ENCODE peak calls at places on chromosome 19, in four cellular contexts. One of them, this sample, is unnamed.

GRCh38 chr19:51824603-51825002 is 29.6 kb downstream of the FPR3 start:
- DNase-seq in K562: no peak
- DNase-seq in GM12878: no peak
- DNase-seq in HepG2: no peak
- DNase-seq in this sample: no peak

GRCh38 chr19:38739440-38740251 is 4.6 kb downstream of the CAPN12 start:
- DNase-seq in K562: peak; percentile 36
- DNase-seq in GM12878: no peak
- DNase-seq in HepG2: no peak
- DNase-seq in this sample: no peak

GRCh38 chr19:47253467-47253881 is 2.9 kb upstream of the CCDC9 start:
- DNase-seq in K562: no peak
- DNase-seq in GM12878: no peak
- DNase-seq in HepG2: peak; percentile 60
- DNase-seq in this sample: no peak

GRCh38 chr19:1935484-1936208 is 5.3 kb upstream of the CSNK1G2 start:
- DNase-seq in K562: peak; percentile 66
- DNase-seq in GM12878: no peak
- DNase-seq in HepG2: peak; percentile 62
- DNase-seq in this sample: peak; percentile 68

GRCh38 chr19:19752760-19753403 is 20.0 kb upstream of the ZNF14 start:
- DNase-seq in K562: no peak
- DNase-seq in GM12878: no peak
- DNase-seq in HepG2: no peak
- DNase-seq in this sample: no peak

GRCh38 chr19:2495651-2496316 is 19.9 kb downstream of the GADD45B start:
- DNase-seq in K562: no peak
- DNase-seq in GM12878: no peak
- DNase-seq in HepG2: no peak
- DNase-seq in this sample: no peak

GRCh38 chr19:55597493-55597892 is 1.8 kb downstream of the FIZ1 start:
- DNase-seq in K562: no peak
- DNase-seq in GM12878: no peak
- DNase-seq in HepG2: no peak
- DNase-seq in this sample: no peak

GRCh38 chr19:1284293-1284978 is 1.2 kb upstream of the EFNA2 start:
- DNase-seq in K562: no peak
- DNase-seq in GM12878: no peak
- DNase-seq in HepG2: no peak
- DNase-seq in this sample: no peak

GRCh38 chr19:9128171-9128570 is 1.4 kb upstream of the OR7G3 start:
- DNase-seq in K562: no peak
- DNase-seq in GM12878: no peak
- DNase-seq in HepG2: no peak
- DNase-seq in this sample: peak; percentile 82

GRCh38 chr19:5094768-5095567 is 126.1 kb downstream of the KDM4B start:
- DNase-seq in K562: no peak
- DNase-seq in GM12878: no peak
- DNase-seq in HepG2: no peak
- DNase-seq in this sample: no peak

GRCh38 chr19:48461651-48461981 is 6.2 kb downstream of the KCNJ14 start:
- DNase-seq in K562: no peak
- DNase-seq in GM12878: no peak
- DNase-seq in HepG2: no peak
- DNase-seq in this sample: no peak

GRCh38 chr19:35484637-35485036 is 5.6 kb downstream of the KRTDAP start:
- DNase-seq in K562: no peak
- DNase-seq in GM12878: peak; percentile 85
- DNase-seq in HepG2: no peak
- DNase-seq in this sample: no peak

GRCh38 chr19:18700501-18701249 is 17.2 kb downstream of the CRTC1 start:
- DNase-seq in K562: peak; percentile 94
- DNase-seq in GM12878: peak; percentile 27
- DNase-seq in HepG2: no peak
- DNase-seq in this sample: no peak

GRCh38 chr19:294341-294818 is 3.2 kb upstream of the PLPP2 start:
- DNase-seq in K562: no peak
- DNase-seq in GM12878: no peak
- DNase-seq in HepG2: no peak
- DNase-seq in this sample: no peak

GRCh38 chr19:49988433-49988832 is 27.5 kb upstream of the SIGLEC11 start:
- DNase-seq in K562: no peak
- DNase-seq in GM12878: no peak
- DNase-seq in HepG2: no peak
- DNase-seq in this sample: no peak

DNA sequence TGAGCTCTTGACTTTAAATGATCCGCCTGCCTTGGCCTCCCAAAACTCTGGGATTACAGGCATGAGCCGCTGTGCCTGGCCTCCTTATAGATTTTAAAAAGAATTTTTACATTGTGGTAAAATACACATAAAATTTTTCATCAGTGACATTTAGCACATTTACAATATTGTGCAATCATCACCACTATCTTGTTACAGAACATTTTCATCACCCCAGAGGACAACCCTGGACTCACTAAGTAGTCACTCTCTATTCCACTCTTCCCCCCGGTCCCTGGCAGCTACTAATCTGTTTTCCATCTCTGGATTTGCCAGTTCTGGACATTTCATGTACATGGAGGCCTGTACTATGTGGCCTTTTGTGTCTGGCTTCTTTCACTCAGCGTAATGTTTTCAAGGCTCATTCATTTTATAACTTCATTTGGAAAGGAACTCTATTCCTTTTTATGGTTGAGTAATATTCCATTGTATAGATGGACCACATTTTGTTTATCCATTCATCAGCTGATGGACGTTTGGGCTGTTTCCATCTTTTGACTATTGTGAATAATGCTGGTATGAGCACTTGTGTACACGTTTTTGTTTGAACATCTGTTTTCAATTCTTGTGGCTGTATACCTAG is 19.9 kb downstream of the MEGF8 start:
- DNase-seq in K562: no peak
- DNase-seq in GM12878: no peak
- DNase-seq in HepG2: no peak
- DNase-seq in this sample: no peak
- TF ChIP-seq SRF in K562: no peak
- TF ChIP-seq SRF in GM12878: no peak
- TF ChIP-seq SRF in HepG2: no peak
- TF ChIP-seq SRF in this sample: no peak

GRCh38 chr19:10961073-10961762 is 388 bp downstream of the SMARCA4 start:
- DNase-seq in K562: peak; percentile 52
- DNase-seq in GM12878: no peak
- DNase-seq in HepG2: no peak
- DNase-seq in this sample: no peak

GRCh38 chr19:10961763-10962536 is 1.1 kb downstream of the SMARCA4 start:
- DNase-seq in K562: peak; percentile 33
- DNase-seq in GM12878: no peak
- DNase-seq in HepG2: no peak
- DNase-seq in this sample: no peak

GRCh38 chr19:10963865-10964264 is 3.0 kb downstream of the SMARCA4 start:
- DNase-seq in K562: no peak
- DNase-seq in GM12878: no peak
- DNase-seq in HepG2: no peak
- DNase-seq in this sample: no peak

GRCh38 chr19:10964903-10965302 is 4.1 kb downstream of the SMARCA4 start:
- DNase-seq in K562: no peak
- DNase-seq in GM12878: no peak
- DNase-seq in HepG2: no peak
- DNase-seq in this sample: no peak

DNA sequence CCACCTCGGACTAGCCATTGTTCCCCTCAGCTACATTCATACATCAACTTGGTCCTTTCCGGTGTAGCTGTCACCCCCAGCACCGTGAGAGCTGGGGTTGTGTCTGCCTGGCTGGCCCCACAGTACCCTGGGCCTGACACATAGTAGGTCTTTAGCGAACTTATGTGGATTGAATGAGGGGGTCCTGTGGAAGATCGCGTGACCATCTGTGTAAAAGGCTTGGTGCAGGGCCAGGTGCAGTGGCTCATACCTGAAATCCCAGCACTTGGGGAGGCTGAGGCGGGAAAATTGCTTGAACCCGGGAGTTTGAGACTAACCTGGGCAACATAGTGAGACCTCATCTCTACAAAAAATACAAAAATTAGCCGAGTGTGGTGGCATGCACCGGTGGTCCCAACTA is 2.0 kb downstream of the SMARCA4 start:
- DNase-seq in K562: no peak
- DNase-seq in GM12878: no peak
- DNase-seq in HepG2: no peak
- DNase-seq in this sample: no peak
- TF ChIP-seq ZBTB33 in K562: no peak
- TF ChIP-seq ZBTB33 in GM12878: no peak
- TF ChIP-seq ZBTB33 in HepG2: no peak
- TF ChIP-seq ZBTB33 in this sample: no peak

DNA sequence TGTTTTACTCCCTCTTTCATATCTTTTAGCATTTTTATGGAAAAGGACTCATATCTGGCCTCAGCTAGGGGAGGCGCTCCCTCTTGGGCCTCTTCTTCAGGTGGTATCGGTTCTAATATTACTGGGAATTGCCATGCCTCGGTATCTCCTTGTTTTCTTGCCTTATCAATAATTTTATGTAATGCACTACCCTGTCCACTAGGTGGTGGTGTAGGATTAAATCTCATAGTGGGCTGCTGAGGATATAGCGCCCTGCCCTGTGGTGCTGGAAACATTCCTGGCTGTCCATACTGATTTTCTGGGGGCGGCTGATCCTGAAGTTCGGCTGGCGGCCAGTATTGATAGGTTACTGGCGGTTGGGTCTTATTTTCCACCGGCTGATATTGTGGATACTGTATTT is 35.8 kb downstream of the ZNF420 start:
- DNase-seq in K562: peak; percentile 34
- DNase-seq in GM12878: no peak
- DNase-seq in HepG2: no peak
- DNase-seq in this sample: no peak
- H3K79me2 ChIP-seq in K562: no peaks in the 10 kb centered on the region
- H3K79me2 ChIP-seq in GM12878: no peaks in the 10 kb centered on the region
- H3K79me2 ChIP-seq in HepG2: no peaks in the 10 kb centered on the region
- H3K79me2 ChIP-seq in this sample: no peaks in the 10 kb centered on the region

GRCh38 chr19:7681336-7682174 is 922 bp downstream of the TRAPPC5 start:
- DNase-seq in K562: peak; percentile 62
- DNase-seq in GM12878: no peak
- DNase-seq in HepG2: peak; percentile 77
- DNase-seq in this sample: peak; percentile 59

GRCh38 chr19:7679771-7680605 is 645 bp upstream of the TRAPPC5 start:
- DNase-seq in K562: no peak
- DNase-seq in GM12878: no peak
- DNase-seq in HepG2: no peak
- DNase-seq in this sample: no peak

GRCh38 chr19:7679017-7679720 is 1.5 kb upstream of the TRAPPC5 start:
- DNase-seq in K562: peak; percentile 40
- DNase-seq in GM12878: no peak
- DNase-seq in HepG2: peak; percentile 36
- DNase-seq in this sample: no peak

GRCh38 chr19:7682175-7682855 is 1.7 kb downstream of the TRAPPC5 start:
- DNase-seq in K562: no peak
- DNase-seq in GM12878: no peak
- DNase-seq in HepG2: no peak
- DNase-seq in this sample: no peak

DNA sequence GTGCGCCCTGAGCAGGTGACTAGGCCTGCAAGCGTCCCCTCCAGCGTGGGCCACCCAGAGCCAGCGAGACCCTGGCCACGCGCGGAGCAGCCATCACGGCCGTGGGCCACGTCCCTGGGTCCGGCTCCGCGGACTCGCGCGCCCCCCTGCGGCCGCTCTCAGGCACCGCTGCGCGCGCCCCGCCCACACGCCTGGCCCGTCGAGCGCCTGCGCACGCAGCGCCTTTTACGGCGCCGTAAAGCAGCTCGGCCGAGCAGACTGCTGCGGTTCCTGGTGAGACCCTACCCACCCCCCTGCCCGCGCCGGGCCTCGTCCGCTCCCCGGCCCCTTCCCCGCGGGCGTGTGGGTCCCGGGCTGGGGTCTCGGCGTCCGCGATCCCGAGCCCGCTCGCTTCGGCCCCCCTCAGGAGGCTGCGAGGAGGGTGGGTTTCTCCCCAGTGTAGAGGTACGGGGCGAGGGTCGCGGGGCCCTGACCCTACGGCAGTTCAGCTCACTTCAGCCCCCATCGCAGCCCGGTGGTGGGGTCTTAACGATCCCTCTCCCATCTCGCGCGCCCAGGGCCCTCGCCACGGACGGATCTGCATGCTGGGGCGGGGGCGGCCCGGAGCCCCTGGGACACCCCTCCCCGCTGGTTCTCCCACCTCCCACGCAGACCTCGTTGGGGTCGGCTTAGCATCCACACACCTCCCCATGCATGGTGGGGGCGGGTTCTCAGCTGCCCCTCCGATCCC is at the start of gene TRAPPC5:
- DNase-seq in K562: peak; percentile 89
- DNase-seq in GM12878: no peak
- DNase-seq in HepG2: peak; percentile 52
- DNase-seq in this sample: peak; percentile 58
- TF ChIP-seq SRF in K562: no peak
- TF ChIP-seq SRF in GM12878: no peak
- TF ChIP-seq SRF in HepG2: no peak
- TF ChIP-seq SRF in this sample: no peak

GRCh38 chr19:16436780-16437179 is 35.0 kb downstream of the EPS15L1 start:
- DNase-seq in K562: no peak
- DNase-seq in GM12878: no peak
- DNase-seq in HepG2: no peak
- DNase-seq in this sample: no peak
- TF ChIP-seq ZBTB33 in K562: no peak
- TF ChIP-seq ZBTB33 in GM12878: no peak
- TF ChIP-seq ZBTB33 in HepG2: no peak
- TF ChIP-seq ZBTB33 in this sample: no peak

GRCh38 chr19:8020681-8021080 is 15.2 kb upstream of the ELAVL1 start:
- DNase-seq in K562: no peak
- DNase-seq in GM12878: no peak
- DNase-seq in HepG2: no peak
- DNase-seq in this sample: no peak

GRCh38 chr19:8023371-8023770 is 17.9 kb upstream of the ELAVL1 start:
- DNase-seq in K562: no peak
- DNase-seq in GM12878: no peak
- DNase-seq in HepG2: no peak
- DNase-seq in this sample: no peak

GRCh38 chr19:8017808-8018207 is 12.4 kb upstream of the ELAVL1 start:
- DNase-seq in K562: peak; percentile 76
- DNase-seq in GM12878: no peak
- DNase-seq in HepG2: peak; percentile 45
- DNase-seq in this sample: no peak

GRCh38 chr19:8022275-8022674 is 16.8 kb upstream of the ELAVL1 start:
- DNase-seq in K562: peak; percentile 64
- DNase-seq in GM12878: no peak
- DNase-seq in HepG2: no peak
- DNase-seq in this sample: no peak

DNA sequence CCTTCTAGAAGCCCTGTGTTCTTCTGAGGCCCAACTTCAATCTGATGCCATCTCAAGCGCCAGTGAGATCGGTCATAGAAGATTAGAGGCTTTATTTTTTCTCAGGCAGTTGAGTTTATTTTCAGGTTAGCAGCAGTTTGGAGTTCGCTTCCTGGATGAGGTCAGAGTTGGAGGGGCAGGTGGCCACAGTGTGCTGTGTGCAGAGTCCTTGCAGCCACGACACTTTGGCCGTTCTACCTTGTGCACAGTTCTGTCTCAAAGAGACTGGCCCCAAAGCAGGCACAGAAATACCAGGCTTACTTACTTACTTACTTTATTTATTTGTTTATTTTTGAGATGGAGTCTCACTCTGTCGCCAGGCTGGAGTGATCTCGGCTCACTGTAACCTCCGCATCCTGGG is 15.9 kb upstream of the ELAVL1 start:
- DNase-seq in K562: peak; percentile 25
- DNase-seq in GM12878: no peak
- DNase-seq in HepG2: no peak
- DNase-seq in this sample: no peak
- H3K79me2 ChIP-seq in K562: no peaks in the 10 kb centered on the region
- H3K79me2 ChIP-seq in GM12878: no peaks in the 10 kb centered on the region
- H3K79me2 ChIP-seq in HepG2: no peaks in the 10 kb centered on the region
- H3K79me2 ChIP-seq in this sample: no peaks in the 10 kb centered on the region